ENCODE peak calls at places on chromosome 2, in seven cellular contexts. D is germinal center, C is cardiac muscle cell, S is H7, G is LoVo, I is NCI-H446, A is GM23248. Q is an unnamed sample.

GRCh38 chr2:66872926-66873714 is 438.2 kb downstream of the MEIS1 start:
- DNase-seq in D (no peak), C (no peak), S (no peak), G (no peak), I (peak), A (no peak), Q (no peak)

GRCh38 chr2:98308068-98308467 is 38.2 kb upstream of the CNGA3 start:
- DNase-seq in D (no peak), C (no peak), S (no peak), G (no peak), I (no peak), A (peak), Q (no peak)

GRCh38 chr2:28649481-28650260 is 102.0 kb upstream of the PPP1CB start:
- DNase-seq in D (no peak), C (no peak), S (no peak), G (peak), I (no peak), A (peak), Q (no peak)

GRCh38 chr2:237996041-237996593 is 29.3 kb downstream of the UBE2F start:
- DNase-seq in D (no peak), C (no peak), S (no peak), G (peak), I (no peak), A (peak), Q (no peak)

GRCh38 chr2:169073972-169074751 is 4.8 kb downstream of the DHRS9 start:
- DNase-seq in D (no peak), C (no peak), S (no peak), G (no peak), I (no peak), A (no peak), Q (no peak)

GRCh38 chr2:134636714-134637113 is 82.1 kb downstream of the TMEM163 start:
- DNase-seq in D (no peak), C (no peak), S (no peak), G (no peak), I (no peak), A (no peak), Q (no peak)

GRCh38 chr2:126754240-126755004 is 98.5 kb downstream of the GYPC start:
- DNase-seq in D (no peak), C (no peak), S (no peak), G (no peak), I (no peak), A (no peak), Q (no peak)

GRCh38 chr2:62178741-62179271 is 17.1 kb upstream of the B3GNT2 start:
- DNase-seq in D (no peak), C (no peak), S (no peak), G (no peak), I (no peak), A (peak), Q (no peak)

GRCh38 chr2:67974564-67975430 is 88.0 kb downstream of the C1D start:
- DNase-seq in D (no peak), C (no peak), S (no peak), G (no peak), I (peak), A (peak), Q (no peak)

GRCh38 chr2:43576983-43577892 is 18.6 kb downstream of the THADA start:
- DNase-seq in D (peak), C (peak), S (peak), G (peak), I (peak), A (peak), Q (no peak)

GRCh38 chr2:69917854-69918253 is 2.9 kb downstream of the MXD1 start:
- DNase-seq in D (no peak), C (no peak), S (no peak), G (no peak), I (no peak), A (peak), Q (no peak)

GRCh38 chr2:159381574-159381973 is 95.1 kb upstream of the WDSUB1 start:
- DNase-seq in D (no peak), C (no peak), S (no peak), G (no peak), I (no peak), A (no peak), Q (no peak)

GRCh38 chr2:117835990-117836760 is 21.7 kb downstream of the DDX18 start:
- DNase-seq in D (peak), C (peak), S (peak), G (no peak), I (peak), A (peak), Q (no peak)

GRCh38 chr2:175834472-175834871 is 167.6 kb downstream of the LNPK start:
- DNase-seq in D (no peak), C (peak), S (peak), G (no peak), I (peak), A (no peak), Q (no peak)

GRCh38 chr2:230796280-230796862 is 68.4 kb upstream of the ITM2C start:
- DNase-seq in D (no peak), C (no peak), S (no peak), G (no peak), I (no peak), A (peak), Q (no peak)

GRCh38 chr2:204896146-204896545 is 350.9 kb downstream of the PARD3B start:
- DNase-seq in D (no peak), C (no peak), S (no peak), G (no peak), I (no peak), A (no peak), Q (no peak)

GRCh38 chr2:212683346-212683745 is 144.7 kb upstream of the ERBB4 start:
- DNase-seq in D (no peak), C (no peak), S (no peak), G (no peak), I (no peak), A (peak), Q (no peak)

GRCh38 chr2:221571108-221571390 is 1.1 kb downstream of the EPHA4 start:
- DNase-seq in D (no peak), C (no peak), S (no peak), G (no peak), I (no peak), A (no peak), Q (no peak)

GRCh38 chr2:26563686-26564085 is 77.5 kb downstream of the CIB4 start:
- DNase-seq in D (no peak), C (no peak), S (no peak), G (no peak), I (no peak), A (no peak), Q (no peak)

GRCh38 chr2:158618859-158619490 is 162.2 kb downstream of the PKP4 start:
- DNase-seq in D (no peak), C (no peak), S (no peak), G (no peak), I (no peak), A (peak), Q (no peak)

GRCh38 chr2:236090027-236090382 is 78.2 kb downstream of the GBX2 start:
- DNase-seq in D (no peak), C (no peak), S (no peak), G (no peak), I (no peak), A (no peak), Q (no peak)

GRCh38 chr2:44934024-44934423 is 7.5 kb upstream of the SIX3 start:
- DNase-seq in D (no peak), C (no peak), S (peak), G (no peak), I (no peak), A (no peak), Q (no peak)

GRCh38 chr2:129319422-129319717 is 660.1 kb upstream of the RAB6C start:
- DNase-seq in D (no peak), C (no peak), S (no peak), G (no peak), I (no peak), A (no peak), Q (no peak)

GRCh38 chr2:43348904-43349725 is 122.7 kb upstream of the ZFP36L2 start:
- DNase-seq in D (no peak), C (no peak), S (no peak), G (no peak), I (peak), A (peak), Q (no peak)

GRCh38 chr2:241910604-241911520 is 41.3 kb downstream of the RTP5 start:
- DNase-seq in D (no peak), C (no peak), S (peak), G (no peak), I (no peak), A (no peak), Q (no peak)

GRCh38 chr2:43084699-43085091 is 141.7 kb downstream of the ZFP36L2 start:
- DNase-seq in D (no peak), C (peak), S (no peak), G (no peak), I (no peak), A (peak), Q (no peak)

GRCh38 chr2:170465241-170465640 is 249.9 kb upstream of the SP5 start:
- DNase-seq in D (no peak), C (no peak), S (no peak), G (no peak), I (no peak), A (no peak), Q (no peak)

GRCh38 chr2:149877913-149878312 is 290.3 kb upstream of the MMADHC start:
- DNase-seq in D (no peak), C (no peak), S (no peak), G (peak), I (no peak), A (peak), Q (no peak)